ENCODE peak calls at places on chromosomes 16 and 17, in six cellular contexts. One of them, this sample, is unnamed.

GRCh38 chr16:86576591-86577313 is 1.6 kb upstream of the FOXL1 start:
- DNase-seq in Peyer's patch: no peak
- DNase-seq in stomach: no peak
- DNase-seq in gastrocnemius medialis: no peak
- DNase-seq in thoracic aorta: no peak
- DNase-seq in fibroblast of pulmonary artery: no peak
- DNase-seq in this sample: peak; percentile 28

GRCh38 chr17:66308856-66309255 is 6.4 kb downstream of the PRKCA start:
- DNase-seq in Peyer's patch: no peak
- DNase-seq in stomach: no peak
- DNase-seq in gastrocnemius medialis: no peak
- DNase-seq in thoracic aorta: no peak
- DNase-seq in fibroblast of pulmonary artery: no peak
- DNase-seq in this sample: no peak

GRCh38 chr16:87715658-87716057 is 50.1 kb downstream of the KLHDC4 start:
- DNase-seq in Peyer's patch: no peak
- DNase-seq in stomach: no peak
- DNase-seq in gastrocnemius medialis: no peak
- DNase-seq in thoracic aorta: no peak
- DNase-seq in fibroblast of pulmonary artery: no peak
- DNase-seq in this sample: no peak

GRCh38 chr16:86120982-86121242 is 221.9 kb downstream of the IRF8 start:
- DNase-seq in Peyer's patch: no peak
- DNase-seq in stomach: no peak
- DNase-seq in gastrocnemius medialis: no peak
- DNase-seq in thoracic aorta: no peak
- DNase-seq in fibroblast of pulmonary artery: no peak
- DNase-seq in this sample: no peak

GRCh38 chr17:51275381-51275780 is 15.0 kb downstream of the UTP18 start:
- DNase-seq in Peyer's patch: no peak
- DNase-seq in stomach: no peak
- DNase-seq in gastrocnemius medialis: no peak
- DNase-seq in thoracic aorta: no peak
- DNase-seq in fibroblast of pulmonary artery: peak; percentile 62
- DNase-seq in this sample: peak; percentile 58

GRCh38 chr16:56910654-56911539 is 21.0 kb upstream of the HERPUD1 start:
- DNase-seq in Peyer's patch: no peak
- DNase-seq in stomach: no peak
- DNase-seq in gastrocnemius medialis: no peak
- DNase-seq in thoracic aorta: no peak
- DNase-seq in fibroblast of pulmonary artery: peak; percentile 96
- DNase-seq in this sample: peak; percentile 88

GRCh38 chr16:20383106-20384029 is 21.2 kb downstream of the PDILT start:
- DNase-seq in Peyer's patch: no peak
- DNase-seq in stomach: peak; percentile 55
- DNase-seq in gastrocnemius medialis: no peak
- DNase-seq in thoracic aorta: peak; percentile 8
- DNase-seq in fibroblast of pulmonary artery: peak; percentile 69
- DNase-seq in this sample: peak; percentile 52

GRCh38 chr17:49829026-49829425 is 18.8 kb downstream of the TAC4 start:
- DNase-seq in Peyer's patch: no peak
- DNase-seq in stomach: no peak
- DNase-seq in gastrocnemius medialis: no peak
- DNase-seq in thoracic aorta: no peak
- DNase-seq in fibroblast of pulmonary artery: no peak
- DNase-seq in this sample: no peak

GRCh38 chr16:71781741-71782140 is 26.9 kb downstream of the AP1G1 start:
- DNase-seq in Peyer's patch: no peak
- DNase-seq in stomach: no peak
- DNase-seq in gastrocnemius medialis: no peak
- DNase-seq in thoracic aorta: no peak
- DNase-seq in fibroblast of pulmonary artery: peak; percentile 18
- DNase-seq in this sample: peak; percentile 13

GRCh38 chr16:57284952-57285263 is 436 bp upstream of the PLLP start:
- DNase-seq in Peyer's patch: no peak
- DNase-seq in stomach: no peak
- DNase-seq in gastrocnemius medialis: no peak
- DNase-seq in thoracic aorta: no peak
- DNase-seq in fibroblast of pulmonary artery: no peak
- DNase-seq in this sample: no peak

GRCh38 chr16:56542039-56542438 is 22.2 kb upstream of the BBS2 start:
- DNase-seq in Peyer's patch: no peak
- DNase-seq in stomach: no peak
- DNase-seq in gastrocnemius medialis: no peak
- DNase-seq in thoracic aorta: no peak
- DNase-seq in fibroblast of pulmonary artery: no peak
- DNase-seq in this sample: peak; percentile 29

GRCh38 chr16:10831899-10832886 is 13.6 kb upstream of the TVP23A start:
- DNase-seq in Peyer's patch: no peak
- DNase-seq in stomach: no peak
- DNase-seq in gastrocnemius medialis: no peak
- DNase-seq in thoracic aorta: no peak
- DNase-seq in fibroblast of pulmonary artery: no peak
- DNase-seq in this sample: no peak

GRCh38 chr16:77782694-77783093 is 5.7 kb upstream of the VAT1L start:
- DNase-seq in Peyer's patch: no peak
- DNase-seq in stomach: no peak
- DNase-seq in gastrocnemius medialis: no peak
- DNase-seq in thoracic aorta: no peak
- DNase-seq in fibroblast of pulmonary artery: no peak
- DNase-seq in this sample: peak; percentile 56

GRCh38 chr17:77361986-77362620 is 221.3 kb downstream of the SEC14L1 start:
- DNase-seq in Peyer's patch: no peak
- DNase-seq in stomach: no peak
- DNase-seq in gastrocnemius medialis: no peak
- DNase-seq in thoracic aorta: no peak
- DNase-seq in fibroblast of pulmonary artery: no peak
- DNase-seq in this sample: peak; percentile 69

GRCh38 chr17:81967533-81968395 is 6.8 kb upstream of the NOTUM start:
- DNase-seq in Peyer's patch: peak; percentile 83
- DNase-seq in stomach: peak; percentile 81
- DNase-seq in gastrocnemius medialis: peak; percentile 55
- DNase-seq in thoracic aorta: no peak
- DNase-seq in fibroblast of pulmonary artery: peak; percentile 67
- DNase-seq in this sample: peak; percentile 88

GRCh38 chr16:77408607-77409006 is 26.2 kb downstream of the ADAMTS18 start:
- DNase-seq in Peyer's patch: no peak
- DNase-seq in stomach: no peak
- DNase-seq in gastrocnemius medialis: no peak
- DNase-seq in thoracic aorta: no peak
- DNase-seq in fibroblast of pulmonary artery: no peak
- DNase-seq in this sample: no peak

GRCh38 chr16:4411684-4412083 is 4.7 kb downstream of the CORO7 start:
- DNase-seq in Peyer's patch: no peak
- DNase-seq in stomach: no peak
- DNase-seq in gastrocnemius medialis: no peak
- DNase-seq in thoracic aorta: no peak
- DNase-seq in fibroblast of pulmonary artery: no peak
- DNase-seq in this sample: no peak

GRCh38 chr16:14302399-14303181 is 231.5 kb downstream of the MRTFB start:
- DNase-seq in Peyer's patch: no peak
- DNase-seq in stomach: no peak
- DNase-seq in gastrocnemius medialis: no peak
- DNase-seq in thoracic aorta: no peak
- DNase-seq in fibroblast of pulmonary artery: no peak
- DNase-seq in this sample: peak; percentile 31

GRCh38 chr17:7486181-7486580 is 2.0 kb downstream of the POLR2A start:
- DNase-seq in Peyer's patch: no peak
- DNase-seq in stomach: no peak
- DNase-seq in gastrocnemius medialis: no peak
- DNase-seq in thoracic aorta: no peak
- DNase-seq in fibroblast of pulmonary artery: no peak
- DNase-seq in this sample: peak; percentile 66

GRCh38 chr17:18194804-18195203 is 11.2 kb downstream of the ALKBH5 start:
- DNase-seq in Peyer's patch: no peak
- DNase-seq in stomach: no peak
- DNase-seq in gastrocnemius medialis: no peak
- DNase-seq in thoracic aorta: no peak
- DNase-seq in fibroblast of pulmonary artery: no peak
- DNase-seq in this sample: no peak

GRCh38 chr17:7266784-7267183 is 4.5 kb upstream of the CLDN7 start:
- DNase-seq in Peyer's patch: no peak
- DNase-seq in stomach: no peak
- DNase-seq in gastrocnemius medialis: no peak
- DNase-seq in thoracic aorta: no peak
- DNase-seq in fibroblast of pulmonary artery: no peak
- DNase-seq in this sample: no peak

GRCh38 chr16:14486520-14487303 is 143.3 kb downstream of the PARN start:
- DNase-seq in Peyer's patch: peak; percentile 60
- DNase-seq in stomach: peak; percentile 92
- DNase-seq in gastrocnemius medialis: peak; percentile 77
- DNase-seq in thoracic aorta: peak; percentile 76
- DNase-seq in fibroblast of pulmonary artery: peak; percentile 95
- DNase-seq in this sample: peak; percentile 95

GRCh38 chr17:6639651-6640535 is 618 bp downstream of the KIAA0753 start:
- DNase-seq in Peyer's patch: peak; percentile 69
- DNase-seq in stomach: no peak
- DNase-seq in gastrocnemius medialis: no peak
- DNase-seq in thoracic aorta: no peak
- DNase-seq in fibroblast of pulmonary artery: peak; percentile 45
- DNase-seq in this sample: peak; percentile 50

GRCh38 chr17:28916302-28916934 is 13.5 kb upstream of the DHRS13 start:
- DNase-seq in Peyer's patch: no peak
- DNase-seq in stomach: peak; percentile 60
- DNase-seq in gastrocnemius medialis: no peak
- DNase-seq in thoracic aorta: no peak
- DNase-seq in fibroblast of pulmonary artery: peak; percentile 64
- DNase-seq in this sample: peak; percentile 53

GRCh38 chr16:57548424-57548823 is 6.0 kb downstream of the ADGRG5 start:
- DNase-seq in Peyer's patch: no peak
- DNase-seq in stomach: no peak
- DNase-seq in gastrocnemius medialis: no peak
- DNase-seq in thoracic aorta: no peak
- DNase-seq in fibroblast of pulmonary artery: no peak
- DNase-seq in this sample: no peak

GRCh38 chr16:734208-734980 is 6.4 kb downstream of the CIAO3 start:
- DNase-seq in Peyer's patch: no peak
- DNase-seq in stomach: no peak
- DNase-seq in gastrocnemius medialis: no peak
- DNase-seq in thoracic aorta: no peak
- DNase-seq in fibroblast of pulmonary artery: no peak
- DNase-seq in this sample: no peak
- TF ChIP-seq CTCF in Peyer's patch: no peak
- TF ChIP-seq CTCF in stomach: no peak
- TF ChIP-seq CTCF in gastrocnemius medialis: no peak
- TF ChIP-seq CTCF in thoracic aorta: no peak
- TF ChIP-seq CTCF in fibroblast of pulmonary artery: no peak
- TF ChIP-seq CTCF in this sample: no peak

GRCh38 chr17:39096435-39097158 is 54.8 kb downstream of the PLXDC1 start:
- DNase-seq in Peyer's patch: no peak
- DNase-seq in stomach: no peak
- DNase-seq in gastrocnemius medialis: no peak
- DNase-seq in thoracic aorta: no peak
- DNase-seq in fibroblast of pulmonary artery: no peak
- DNase-seq in this sample: peak; percentile 27
- H3K4me3 ChIP-seq in Peyer's patch: no peak overlapping the region
- H3K4me3 ChIP-seq in stomach: no peak overlapping the region
- H3K4me3 ChIP-seq in gastrocnemius medialis: no peak overlapping the region
- H3K4me3 ChIP-seq in thoracic aorta: peak overlapping the region; percentile 30
- H3K4me3 ChIP-seq in fibroblast of pulmonary artery: no peak overlapping the region
- H3K4me3 ChIP-seq in this sample: no peak overlapping the region

DNA sequence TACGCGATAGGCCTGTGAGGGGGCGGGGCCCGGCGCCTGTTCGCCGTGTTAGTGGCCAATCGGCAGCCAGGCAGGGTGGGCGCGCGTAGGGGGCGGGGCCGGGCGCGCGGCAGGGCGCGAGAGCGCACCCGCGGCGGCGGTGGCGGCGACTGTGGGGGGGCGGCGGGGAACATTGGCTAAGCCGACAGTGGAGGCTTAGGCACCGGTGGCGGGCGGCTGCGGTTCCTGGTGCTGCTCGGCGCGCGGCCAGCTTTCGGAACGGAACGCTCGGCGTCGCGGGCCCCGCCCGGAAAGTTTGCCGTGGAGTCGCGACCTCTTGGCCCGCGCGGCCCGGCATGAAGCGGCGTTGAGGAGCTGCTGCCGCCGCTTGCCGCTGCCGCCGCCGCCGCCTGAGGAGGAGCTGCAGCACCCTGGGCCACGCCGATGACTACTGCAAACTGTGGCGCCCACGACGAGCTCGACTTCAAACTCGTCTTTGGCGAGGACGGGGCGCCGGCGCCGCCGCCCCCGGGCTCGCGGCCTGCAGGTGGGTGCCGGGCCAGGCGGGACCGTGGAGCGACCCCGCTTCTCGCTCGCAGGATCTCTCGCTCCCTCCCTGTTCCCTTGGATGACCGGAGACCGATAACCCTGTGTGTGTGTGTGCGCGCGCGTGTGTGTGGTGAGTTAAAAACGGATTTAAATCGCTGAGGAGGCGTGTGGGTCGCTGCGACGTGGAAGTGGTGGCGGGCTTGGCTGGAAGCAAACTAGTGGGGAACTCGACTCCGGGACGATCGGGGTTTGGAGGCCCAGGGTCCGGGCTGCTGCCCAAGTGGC is at the start of gene NFATC3:
- DNase-seq in Peyer's patch: peak; percentile 100
- DNase-seq in stomach: peak; percentile 99
- DNase-seq in gastrocnemius medialis: peak; percentile 98
- DNase-seq in thoracic aorta: peak; percentile 91
- DNase-seq in fibroblast of pulmonary artery: peak; percentile 97
- DNase-seq in this sample: peak; percentile 97
- TF ChIP-seq CTCF in Peyer's patch: no peak
- TF ChIP-seq CTCF in stomach: no peak
- TF ChIP-seq CTCF in gastrocnemius medialis: no peak
- TF ChIP-seq CTCF in thoracic aorta: no peak
- TF ChIP-seq CTCF in fibroblast of pulmonary artery: no peak
- TF ChIP-seq CTCF in this sample: no peak

GRCh38 chr17:38606646-38607611 is 1.2 kb upstream of the SRCIN1 start:
- DNase-seq in Peyer's patch: no peak
- DNase-seq in stomach: peak; percentile 49
- DNase-seq in gastrocnemius medialis: no peak
- DNase-seq in thoracic aorta: no peak
- DNase-seq in fibroblast of pulmonary artery: no peak
- DNase-seq in this sample: no peak
- H3K4me3 ChIP-seq in Peyer's patch: peak overlapping the region; percentile 20
- H3K4me3 ChIP-seq in stomach: peak overlapping the region; percentile 80
- H3K4me3 ChIP-seq in gastrocnemius medialis: peak overlapping the region; percentile 58
- H3K4me3 ChIP-seq in thoracic aorta: peak overlapping the region; percentile 72
- H3K4me3 ChIP-seq in fibroblast of pulmonary artery: no peak overlapping the region
- H3K4me3 ChIP-seq in this sample: no peak overlapping the region

DNA sequence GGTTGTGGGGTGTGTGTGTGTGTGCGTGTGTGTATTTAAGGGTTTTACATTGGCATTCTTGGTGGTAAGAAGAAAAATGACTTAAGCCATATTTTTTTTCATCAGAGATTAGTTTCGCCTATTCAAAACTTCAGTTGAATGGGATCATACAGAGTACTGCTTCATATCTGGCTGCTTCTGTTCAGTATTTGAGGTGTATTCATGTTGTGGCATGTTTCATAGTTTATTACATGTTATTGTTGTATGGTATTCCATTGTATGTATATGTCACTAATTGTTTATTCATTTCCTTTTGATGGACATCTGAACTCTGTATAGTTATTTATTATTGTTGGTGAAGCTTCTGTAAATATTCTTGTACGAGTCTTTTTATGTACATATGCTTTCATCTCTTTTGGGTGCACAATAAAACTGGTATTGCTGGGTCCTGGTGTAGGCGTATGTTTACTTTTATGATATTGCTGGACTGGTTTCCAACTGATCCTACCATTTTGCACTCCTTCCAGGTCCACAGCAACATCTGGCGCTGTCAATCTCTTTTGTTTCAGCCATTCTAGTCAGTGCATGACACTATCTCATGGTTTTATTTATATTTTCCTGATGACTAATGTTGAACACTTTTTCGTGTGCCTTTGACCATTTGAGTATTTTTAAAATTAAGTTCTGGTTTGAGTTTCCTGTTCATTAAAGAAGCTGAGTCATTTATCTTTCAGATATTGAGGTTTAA is 77.4 kb upstream of the MAF start:
- DNase-seq in Peyer's patch: no peak
- DNase-seq in stomach: no peak
- DNase-seq in gastrocnemius medialis: no peak
- DNase-seq in thoracic aorta: no peak
- DNase-seq in fibroblast of pulmonary artery: no peak
- DNase-seq in this sample: peak; percentile 17
- TF ChIP-seq CTCF in Peyer's patch: no peak
- TF ChIP-seq CTCF in stomach: no peak
- TF ChIP-seq CTCF in gastrocnemius medialis: no peak
- TF ChIP-seq CTCF in thoracic aorta: no peak
- TF ChIP-seq CTCF in fibroblast of pulmonary artery: no peak
- TF ChIP-seq CTCF in this sample: no peak

This sample was measured in fibroblast of villous mesenchyme.